ENCODE peak calls at places on chromosomes 3 and 15, in ten cellular contexts. R is HepG2, O is A549, G is esophagus muscularis mucosa, H is stomach, X is transverse colon, I is ovary, Q is K562, V is H1, P is tibial nerve. D is an unnamed sample.

GRCh38 chr3:58027704-58028317 is 19.6 kb downstream of the FLNB start:
- DNase-seq in V (no peak), X (no peak), G (no peak), R (no peak), P (no peak), Q (no peak), H (no peak), O (no peak), I (no peak), D (no peak)

GRCh38 chr3:107973152-107973551 is 117.7 kb downstream of the CD47 start:
- DNase-seq in I (no peak), H (no peak), X (no peak), O (no peak), R (no peak), P (no peak), V (no peak), G (no peak), Q (no peak), D (no peak)

GRCh38 chr3:12737319-12737718 is 21.7 kb downstream of the TMEM40 start:
- DNase-seq in Q (no peak), V (no peak), R (no peak), H (no peak), X (no peak), I (no peak), O (no peak), P (no peak), G (no peak), D (no peak)

GRCh38 chr3:24684506-24685023 is 189.9 kb upstream of the THRB start:
- DNase-seq in X (no peak), Q (no peak), P (no peak), H (no peak), R (no peak), V (no peak), G (no peak), I (no peak), O (no peak), D (no peak)

GRCh38 chr3:77179762-77180161 is 139.9 kb downstream of the ROBO2 start:
- DNase-seq in I (no peak), H (no peak), V (no peak), Q (peak; percentile 40), X (no peak), P (no peak), G (no peak), O (no peak), R (peak; percentile 14), D (no peak)

GRCh38 chr15:46315540-46315939 is 680.7 kb downstream of the SQOR start:
- DNase-seq in X (no peak), P (no peak), V (no peak), G (no peak), Q (no peak), O (no peak), I (no peak), H (no peak), R (no peak), D (no peak)

GRCh38 chr3:55818485-55818884 is 331.4 kb upstream of the WNT5A start:
- DNase-seq in O (no peak), X (no peak), R (no peak), Q (no peak), G (no peak), H (no peak), I (no peak), P (no peak), V (no peak), D (no peak)

GRCh38 chr15:31307270-31308184 is 19.1 kb upstream of the KLF13 start:
- DNase-seq in I (no peak), P (no peak), R (no peak), O (no peak), G (peak; percentile 87), H (no peak), Q (no peak), X (no peak), V (no peak), D (no peak)

GRCh38 chr3:179175358-179175757 is 27.2 kb downstream of the PIK3CA start:
- DNase-seq in O (no peak), R (no peak), H (no peak), G (no peak), P (no peak), V (no peak), Q (no peak), I (no peak), X (no peak), D (no peak)

GRCh38 chr15:40829155-40829554 is 647 bp upstream of the PPP1R14D start:
- DNase-seq in R (no peak), P (no peak), I (no peak), Q (no peak), V (no peak), X (peak; percentile 53), O (no peak), H (no peak), G (no peak), D (no peak)

GRCh38 chr15:72242775-72243370 is 11.9 kb upstream of the PKM start:
- DNase-seq in P (no peak), I (no peak), Q (no peak), G (no peak), O (no peak), R (no peak), X (no peak), V (no peak), H (no peak), D (no peak)

GRCh38 chr3:120429921-120430361 is 20.9 kb downstream of the FSTL1 start:
- DNase-seq in X (no peak), H (no peak), V (no peak), O (no peak), P (no peak), R (no peak), Q (no peak), I (no peak), G (no peak), D (no peak)

DNA sequence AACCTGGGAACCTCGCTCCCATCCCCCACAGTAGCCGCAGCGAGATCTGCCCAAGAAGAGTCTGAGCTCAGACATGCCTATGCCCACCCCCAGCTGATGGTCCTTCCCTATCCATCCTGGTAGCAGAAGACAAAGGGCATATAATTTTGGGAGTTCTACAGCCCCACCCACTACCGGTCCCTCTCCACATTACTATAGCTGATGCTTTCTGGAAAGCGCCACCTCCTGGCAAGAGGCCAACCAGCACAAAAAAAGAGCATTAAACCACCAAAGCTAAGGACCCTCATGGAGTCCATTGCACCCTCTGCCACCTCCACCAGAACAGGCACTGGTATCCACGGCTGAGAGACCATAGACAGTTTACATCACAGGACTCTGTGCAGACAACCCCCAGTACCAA is 168.4 kb downstream of the MEGF11 start:
- DNase-seq in X (no peak), O (no peak), Q (no peak), I (no peak), P (no peak), R (peak; percentile 31), G (no peak), H (no peak), V (no peak), D (no peak)
- TF ChIP-seq CTCF in X (no peak), O (peak; percentile 24), Q (peak; percentile 25), I (no peak), P (no peak), R (peak; percentile 47), G (no peak), H (no peak), V (peak; percentile 15), D (no peak)

GRCh38 chr3:122416966-122417365 is 1.1 kb upstream of the WDR5B start:
- DNase-seq in R (no peak), X (no peak), H (no peak), P (no peak), I (no peak), Q (no peak), G (no peak), O (no peak), V (no peak), D (no peak)
- H3K4me3 ChIP-seq in R (peak overlapping the region; percentile 81), X (peak overlapping the region; percentile 30), H (peak overlapping the region; percentile 61), P (peak overlapping the region; percentile 94), I (peak overlapping the region; percentile 82), Q (peak overlapping the region; percentile 60), G (peak overlapping the region; percentile 73), O (peak overlapping the region; percentile 74), V (peak overlapping the region; percentile 83), D (peak overlapping the region; percentile 59)

GRCh38 chr15:97909291-97909891 is 51.1 kb upstream of the ARRDC4 start:
- DNase-seq in G (no peak), Q (peak; percentile 69), P (peak; percentile 52), V (peak; percentile 43), H (peak; percentile 74), X (peak; percentile 77), R (peak; percentile 33), I (peak; percentile 59), O (peak; percentile 33), D (no peak)
- TF ChIP-seq EP300 in G (no peak), Q (no peak), P (no peak), V (no peak), H (no peak), X (no peak), R (no peak), I (no peak), O (no peak), D (no peak)

GRCh38 chr3:20039082-20039764 is 1.0 kb upstream of the KAT2B start:
- DNase-seq in O (no peak), P (no peak), X (no peak), I (no peak), Q (no peak), H (no peak), G (no peak), V (no peak), R (no peak), D (no peak)

GRCh38 chr3:20041197-20041780 is 1.0 kb downstream of the KAT2B start:
- DNase-seq in P (peak; percentile 83), R (peak; percentile 61), G (no peak), I (peak; percentile 74), Q (peak; percentile 70), H (peak; percentile 87), X (peak; percentile 91), V (no peak), O (peak; percentile 39), D (peak; percentile 93)

GRCh38 chr3:20039765-20040475 is at the start of gene KAT2B:
- DNase-seq in Q (peak; percentile 90), H (peak; percentile 73), P (peak; percentile 63), X (peak; percentile 85), V (no peak), I (peak; percentile 87), O (peak; percentile 86), R (peak; percentile 47), G (peak; percentile 93), D (peak; percentile 87)

GRCh38 chr3:20042331-20042730 is 2.1 kb downstream of the KAT2B start:
- DNase-seq in O (no peak), V (no peak), X (no peak), H (no peak), G (no peak), I (no peak), Q (no peak), R (no peak), P (no peak), D (no peak)

DNA sequence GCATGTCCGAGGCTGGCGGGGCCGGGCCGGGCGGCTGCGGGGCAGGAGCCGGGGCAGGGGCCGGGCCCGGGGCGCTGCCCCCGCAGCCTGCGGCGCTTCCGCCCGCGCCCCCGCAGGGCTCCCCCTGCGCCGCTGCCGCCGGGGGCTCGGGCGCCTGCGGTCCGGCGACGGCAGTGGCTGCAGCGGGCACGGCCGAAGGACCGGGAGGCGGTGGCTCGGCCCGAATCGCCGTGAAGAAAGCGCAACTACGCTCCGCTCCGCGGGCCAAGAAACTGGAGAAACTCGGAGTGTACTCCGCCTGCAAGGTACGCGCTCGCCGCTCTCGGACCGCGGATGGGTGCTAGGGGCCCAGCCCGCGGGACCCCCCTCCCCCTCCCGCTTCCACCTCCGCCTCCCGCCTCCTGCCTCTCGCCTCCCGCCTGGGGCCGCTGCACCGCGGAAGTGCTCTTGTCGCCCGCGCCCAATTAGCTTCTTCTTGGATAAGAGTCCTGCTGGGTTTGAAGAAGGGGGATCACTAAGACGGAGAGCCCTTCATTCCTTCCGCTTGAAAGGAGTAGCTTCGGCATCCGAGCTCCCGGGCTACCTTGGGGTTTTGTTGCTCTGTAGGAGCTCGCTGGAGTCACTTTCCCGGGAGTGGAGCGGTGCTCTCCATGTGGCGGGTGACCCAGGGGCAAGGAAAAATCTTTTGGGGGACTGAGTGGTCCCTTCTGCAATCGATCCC is 390 bp downstream of the KAT2B start:
- DNase-seq in I (peak; percentile 87), H (peak; percentile 75), V (no peak), X (peak; percentile 85), O (peak; percentile 68), R (peak; percentile 27), P (peak; percentile 68), G (peak; percentile 94), Q (peak; percentile 89), D (peak; percentile 88)
- TF ChIP-seq CTCF in I (no peak), H (no peak), V (no peak), X (no peak), O (peak; percentile 8), R (peak; percentile 51), P (no peak), G (no peak), Q (no peak), D (peak; percentile 8)